ENCODE peak calls at places on chromosomes 11 and 22, in four cellular contexts. N is stimulated activated CD4-positive, alpha-beta T cell treated with anti-CD3 and anti-CD28 coated beads, Interleukin-1b, Interleukin-23, amount 100 ng/mL, for 24 hours; S is OCI-LY7; C is NCI-H1436. T is an unnamed sample.

GRCh38 chr22:22997262-22997898 is 72.9 kb upstream of the GNAZ start:
- DNase-seq in N (no peak), C (no peak), S (peak), T (peak)

GRCh38 chr22:31647516-31647915 is 14.5 kb downstream of the PISD start:
- DNase-seq in C (no peak), S (no peak), N (no peak), T (no peak)

GRCh38 chr11:80163011-80163410 is 722.2 kb upstream of the TENM4 start:
- DNase-seq in N (no peak), S (no peak), C (no peak), T (no peak)

GRCh38 chr22:28043269-28043668 is 124.2 kb upstream of the PITPNB start:
- DNase-seq in S (no peak), C (no peak), N (no peak), T (no peak)

GRCh38 chr11:128694618-128695481 is 978 bp downstream of the FLI1 start:
- DNase-seq in N (no peak), S (peak), C (no peak), T (no peak)

GRCh38 chr11:64770120-64770519 is 8.2 kb downstream of the SF1 start:
- DNase-seq in S (no peak), C (no peak), N (no peak), T (no peak)

GRCh38 chr22:19807914-19808872 is 46.5 kb downstream of the GNB1L start:
- DNase-seq in C (no peak), S (no peak), N (no peak), T (no peak)

GRCh38 chr11:133693110-133693509 is 152.2 kb downstream of the SPATA19 start:
- DNase-seq in S (no peak), C (no peak), N (no peak), T (no peak)

GRCh38 chr22:23826510-23827350 is 12.1 kb downstream of the DERL3 start:
- DNase-seq in N (no peak), S (no peak), C (no peak), T (no peak)

GRCh38 chr11:29527391-29527936 is 489.4 kb downstream of the KCNA4 start:
- DNase-seq in S (peak), C (no peak), N (no peak), T (peak)

GRCh38 chr22:50696251-50696798 is 23.7 kb downstream of the SHANK3 start:
- DNase-seq in N (no peak), C (no peak), S (no peak), T (no peak)

GRCh38 chr11:105852427-105852826 is 169.6 kb downstream of the MSANTD4 start:
- DNase-seq in S (no peak), C (no peak), N (no peak), T (no peak)

GRCh38 chr11:83222499-83222898 is 29.0 kb downstream of the ANKRD42 start:
- DNase-seq in C (no peak), N (no peak), S (no peak), T (no peak)

GRCh38 chr11:43868852-43869567 is 11.6 kb upstream of the ALKBH3 start:
- DNase-seq in C (peak), S (no peak), N (no peak), T (no peak)

GRCh38 chr11:118612378-118612777 is 5.0 kb downstream of the PHLDB1 start:
- DNase-seq in N (no peak), C (no peak), S (no peak), T (no peak)

GRCh38 chr11:62805991-62806441 is 776 bp upstream of the NXF1 start:
- DNase-seq in S (peak), N (no peak), C (no peak), T (peak)

GRCh38 chr11:124681421-124681820 is 7.7 kb downstream of the SPA17 start:
- DNase-seq in N (no peak), C (no peak), S (no peak), T (no peak)

GRCh38 chr11:34674038-34674437 is 53.1 kb downstream of the EHF start:
- DNase-seq in S (no peak), N (no peak), C (no peak), T (no peak)